ENCODE peak calls at places on chromosomes 12 and 14, in four cellular contexts. S is stimulated activated CD4-positive, alpha-beta T cell treated with anti-CD3 and anti-CD28 coated beads, Interleukin-15, amount 100 ng/mL, for 1 hour; R is CD8-positive, alpha-beta T cell; A is breast epithelium. O is an unnamed sample.

GRCh38 chr12:49824886-49825285 is 3.3 kb downstream of the NCKAP5L start:
- DNase-seq in A (no peak), R (no peak), S (no peak), O (no peak)

GRCh38 chr14:50785506-50786063 is 45.4 kb downstream of the NIN start:
- DNase-seq in S (no peak), R (no peak), A (no peak), O (no peak)

GRCh38 chr14:56821807-56822615 is 11.7 kb upstream of the OTX2 start:
- DNase-seq in R (no peak), S (no peak), A (no peak), O (no peak)

GRCh38 chr12:74537126-74537706 is 419 bp upstream of the ATXN7L3B start:
- DNase-seq in A (no peak), S (no peak), R (no peak), O (no peak)

GRCh38 chr14:27199272-27199671 is 601.4 kb upstream of the NOVA1 start:
- DNase-seq in S (no peak), R (no peak), A (no peak), O (no peak)

GRCh38 chr12:53695148-53696138 is 19.6 kb upstream of the ATP5MC2 start:
- DNase-seq in S (no peak), A (no peak), R (peak), O (no peak)

GRCh38 chr12:66247741-66248140 is 54.6 kb upstream of the HELB start:
- DNase-seq in S (no peak), R (no peak), A (no peak), O (no peak)

GRCh38 chr12:84701041-84701440 is 211.6 kb downstream of the SLC6A15 start:
- DNase-seq in R (no peak), S (no peak), A (no peak), O (no peak)

GRCh38 chr14:104265918-104266642 is 127.7 kb downstream of the KIF26A start:
- DNase-seq in S (no peak), R (no peak), A (no peak), O (peak)

GRCh38 chr12:128982134-128982533 is 128.9 kb downstream of the GLT1D1 start:
- DNase-seq in S (no peak), A (no peak), R (no peak), O (no peak)

GRCh38 chr12:67424784-67425183 is 155.6 kb downstream of the CAND1 start:
- DNase-seq in R (no peak), S (no peak), A (no peak), O (no peak)

GRCh38 chr14:97380539-97380941 is 583.4 kb downstream of the VRK1 start:
- DNase-seq in A (no peak), R (peak), S (no peak), O (no peak)

GRCh38 chr14:75445958-75446357 is 18.1 kb downstream of the JDP2 start:
- DNase-seq in S (no peak), R (no peak), A (no peak), O (no peak)

GRCh38 chr14:50210074-50210473 is 21.3 kb downstream of the SOS2 start:
- DNase-seq in R (no peak), S (no peak), A (no peak), O (no peak)

GRCh38 chr12:120956579-120957360 is 21.6 kb upstream of the HNF1A start:
- DNase-seq in A (no peak), R (no peak), S (no peak), O (no peak)

GRCh38 chr12:106753526-106753925 is 21.0 kb upstream of the RIC8B start:
- DNase-seq in R (peak), S (no peak), A (no peak), O (no peak)

GRCh38 chr12:22333751-22334695 is 484 bp downstream of the ST8SIA1 start:
- DNase-seq in R (peak), A (no peak), S (no peak), O (peak)

GRCh38 chr12:55314043-55314442 is at the start of gene OR6C1:
- DNase-seq in R (no peak), A (no peak), S (no peak), O (no peak)

GRCh38 chr12:129903092-129903945 is 506 bp downstream of the TMEM132D start:
- DNase-seq in R (no peak), S (no peak), A (no peak), O (no peak)

GRCh38 chr12:85280138-85280983 is at the start of gene ALX1:
- DNase-seq in A (no peak), R (no peak), S (no peak), O (peak)

GRCh38 chr14:27012641-27013040 is 414.8 kb upstream of the NOVA1 start:
- DNase-seq in S (no peak), R (no peak), A (no peak), O (no peak)

GRCh38 chr14:96735509-96735908 is 61.7 kb upstream of the VRK1 start:
- DNase-seq in R (no peak), A (no peak), S (no peak), O (no peak)

GRCh38 chr14:69141550-69141949 is 11.4 kb downstream of the DCAF5 start:
- DNase-seq in R (no peak), S (no peak), A (no peak), O (no peak)

GRCh38 chr14:22650960-22651521 is 6.9 kb upstream of the OR6J1 start:
- DNase-seq in A (no peak), R (no peak), S (no peak), O (no peak)

GRCh38 chr14:56359245-56359644 is 220.4 kb upstream of the TMEM260 start:
- DNase-seq in A (no peak), S (no peak), R (no peak), O (no peak)

GRCh38 chr14:34460841-34461240 is 1.2 kb downstream of the SPTSSA start:
- DNase-seq in R (no peak), A (no peak), S (no peak), O (no peak)

GRCh38 chr12:4037747-4038312 is 164.6 kb upstream of the PARP11 start:
- DNase-seq in R (peak), A (peak), S (no peak), O (no peak)

GRCh38 chr12:131946757-131947156 is 3.0 kb upstream of the EP400 start:
- DNase-seq in A (no peak), R (no peak), S (no peak), O (no peak)

GRCh38 chr12:118682656-118683055 is 298.7 kb upstream of the SRRM4 start:
- DNase-seq in R (no peak), A (no peak), S (no peak), O (no peak)

GRCh38 chr12:122928891-122929538 is 33.1 kb upstream of the VPS37B start:
- DNase-seq in S (no peak), A (no peak), R (no peak), O (no peak)

GRCh38 chr14:59356298-59356697 is 108.9 kb downstream of the GPR135 start:
- DNase-seq in R (no peak), A (no peak), S (no peak), O (no peak)

GRCh38 chr14:33943081-33943480 is 7.8 kb downstream of the EGLN3 start:
- DNase-seq in A (no peak), S (no peak), R (no peak), O (no peak)

GRCh38 chr12:4421590-4422031 is 24.0 kb downstream of the FGF6 start:
- DNase-seq in S (no peak), A (no peak), R (peak), O (no peak)

GRCh38 chr14:64940336-64940910 is 2.1 kb downstream of the GPX2 start:
- DNase-seq in S (no peak), A (no peak), R (no peak), O (no peak)

GRCh38 chr14:96567289-96567899 is 65.2 kb downstream of the PAPOLA start:
- DNase-seq in S (no peak), A (no peak), R (no peak), O (no peak)

GRCh38 chr12:117408161-117408791 is 46.9 kb upstream of the NOS1 start:
- DNase-seq in R (no peak), A (peak), S (no peak), O (peak)

GRCh38 chr14:91244501-91244901 is at the start of gene GPR68:
- DNase-seq in A (no peak), R (peak), S (no peak), O (no peak)

GRCh38 chr12:53060721-53061276 is 10.9 kb downstream of the TNS2 start:
- DNase-seq in S (no peak), A (peak), R (no peak), O (peak)

O was measured in lower lobe of right lung.